ENCODE peak calls at places on chromosomes 11 and 22, in six cellular contexts. One of them, this sample, is unnamed.
A peak's percentile ranks its signal among the peaks of the same experiment; 100 is the strongest.

GRCh38 chr11:69209936-69210659 is 54.4 kb downstream of the SMIM38 start:
- DNase-seq in PC-9: peak; percentile 82
- DNase-seq in posterior cingulate gyrus: no peak
- DNase-seq in GM19239: no peak
- DNase-seq in activated CD4-positive, alpha-beta T cell treated with anti-CD3 and anti-CD28 coated beads, Interleukin-2, amount 50 U/mL, for 24 hours: no peak
- DNase-seq in anterior cingulate cortex: no peak
- DNase-seq in this sample: no peak

GRCh38 chr22:23904855-23905254 is 10.7 kb downstream of the MIF start:
- DNase-seq in PC-9: no peak
- DNase-seq in posterior cingulate gyrus: peak; percentile 91
- DNase-seq in GM19239: no peak
- DNase-seq in activated CD4-positive, alpha-beta T cell treated with anti-CD3 and anti-CD28 coated beads, Interleukin-2, amount 50 U/mL, for 24 hours: no peak
- DNase-seq in anterior cingulate cortex: peak; percentile 64
- DNase-seq in this sample: no peak

GRCh38 chr11:109914038-109914437 is 179.2 kb upstream of the ZC3H12C start:
- DNase-seq in PC-9: peak; percentile 77
- DNase-seq in posterior cingulate gyrus: no peak
- DNase-seq in GM19239: no peak
- DNase-seq in activated CD4-positive, alpha-beta T cell treated with anti-CD3 and anti-CD28 coated beads, Interleukin-2, amount 50 U/mL, for 24 hours: no peak
- DNase-seq in anterior cingulate cortex: no peak
- DNase-seq in this sample: no peak

GRCh38 chr22:45923812-45924211 is 53.1 kb downstream of the WNT7B start:
- DNase-seq in PC-9: no peak
- DNase-seq in posterior cingulate gyrus: no peak
- DNase-seq in GM19239: no peak
- DNase-seq in activated CD4-positive, alpha-beta T cell treated with anti-CD3 and anti-CD28 coated beads, Interleukin-2, amount 50 U/mL, for 24 hours: no peak
- DNase-seq in anterior cingulate cortex: no peak
- DNase-seq in this sample: no peak

GRCh38 chr11:86174101-86175046 is 70.2 kb upstream of the EED start:
- DNase-seq in PC-9: peak; percentile 98
- DNase-seq in posterior cingulate gyrus: no peak
- DNase-seq in GM19239: no peak
- DNase-seq in activated CD4-positive, alpha-beta T cell treated with anti-CD3 and anti-CD28 coated beads, Interleukin-2, amount 50 U/mL, for 24 hours: no peak
- DNase-seq in anterior cingulate cortex: no peak
- DNase-seq in this sample: no peak

GRCh38 chr11:92473736-92474135 is 249.1 kb downstream of the FAT3 start:
- DNase-seq in PC-9: no peak
- DNase-seq in posterior cingulate gyrus: no peak
- DNase-seq in GM19239: no peak
- DNase-seq in activated CD4-positive, alpha-beta T cell treated with anti-CD3 and anti-CD28 coated beads, Interleukin-2, amount 50 U/mL, for 24 hours: no peak
- DNase-seq in anterior cingulate cortex: no peak
- DNase-seq in this sample: no peak

GRCh38 chr22:49664891-49665290 is 162.8 kb downstream of the BRD1 start:
- DNase-seq in PC-9: no peak
- DNase-seq in posterior cingulate gyrus: no peak
- DNase-seq in GM19239: no peak
- DNase-seq in activated CD4-positive, alpha-beta T cell treated with anti-CD3 and anti-CD28 coated beads, Interleukin-2, amount 50 U/mL, for 24 hours: no peak
- DNase-seq in anterior cingulate cortex: no peak
- DNase-seq in this sample: no peak

GRCh38 chr22:24584871-24585411 is 7.9 kb downstream of the LRRC75B start:
- DNase-seq in PC-9: no peak
- DNase-seq in posterior cingulate gyrus: peak; percentile 80
- DNase-seq in GM19239: no peak
- DNase-seq in activated CD4-positive, alpha-beta T cell treated with anti-CD3 and anti-CD28 coated beads, Interleukin-2, amount 50 U/mL, for 24 hours: no peak
- DNase-seq in anterior cingulate cortex: no peak
- DNase-seq in this sample: no peak

GRCh38 chr11:83072689-83073242 is 1.1 kb upstream of the RAB30 start:
- DNase-seq in PC-9: no peak
- DNase-seq in posterior cingulate gyrus: no peak
- DNase-seq in GM19239: no peak
- DNase-seq in activated CD4-positive, alpha-beta T cell treated with anti-CD3 and anti-CD28 coated beads, Interleukin-2, amount 50 U/mL, for 24 hours: no peak
- DNase-seq in anterior cingulate cortex: no peak
- DNase-seq in this sample: no peak

GRCh38 chr22:33919591-33920501 is at the start of gene LARGE1:
- DNase-seq in PC-9: no peak
- DNase-seq in posterior cingulate gyrus: no peak
- DNase-seq in GM19239: no peak
- DNase-seq in activated CD4-positive, alpha-beta T cell treated with anti-CD3 and anti-CD28 coated beads, Interleukin-2, amount 50 U/mL, for 24 hours: no peak
- DNase-seq in anterior cingulate cortex: no peak
- DNase-seq in this sample: no peak

GRCh38 chr11:20669833-20670684 is 673 bp downstream of the NELL1 start:
- DNase-seq in PC-9: no peak
- DNase-seq in posterior cingulate gyrus: peak; percentile 85
- DNase-seq in GM19239: no peak
- DNase-seq in activated CD4-positive, alpha-beta T cell treated with anti-CD3 and anti-CD28 coated beads, Interleukin-2, amount 50 U/mL, for 24 hours: no peak
- DNase-seq in anterior cingulate cortex: no peak
- DNase-seq in this sample: no peak

GRCh38 chr11:47606731-47607130 is 12.5 kb upstream of the C1QTNF4 start:
- DNase-seq in PC-9: no peak
- DNase-seq in posterior cingulate gyrus: no peak
- DNase-seq in GM19239: no peak
- DNase-seq in activated CD4-positive, alpha-beta T cell treated with anti-CD3 and anti-CD28 coated beads, Interleukin-2, amount 50 U/mL, for 24 hours: no peak
- DNase-seq in anterior cingulate cortex: no peak
- DNase-seq in this sample: no peak

GRCh38 chr11:123525511-123525918 is 95.4 kb downstream of the GRAMD1B start:
- DNase-seq in PC-9: no peak
- DNase-seq in posterior cingulate gyrus: peak; percentile 90
- DNase-seq in GM19239: no peak
- DNase-seq in activated CD4-positive, alpha-beta T cell treated with anti-CD3 and anti-CD28 coated beads, Interleukin-2, amount 50 U/mL, for 24 hours: no peak
- DNase-seq in anterior cingulate cortex: peak; percentile 46
- DNase-seq in this sample: peak; percentile 79

GRCh38 chr22:38295339-38295738 is 21.9 kb downstream of the CSNK1E start:
- DNase-seq in PC-9: no peak
- DNase-seq in posterior cingulate gyrus: no peak
- DNase-seq in GM19239: no peak
- DNase-seq in activated CD4-positive, alpha-beta T cell treated with anti-CD3 and anti-CD28 coated beads, Interleukin-2, amount 50 U/mL, for 24 hours: no peak
- DNase-seq in anterior cingulate cortex: no peak
- DNase-seq in this sample: no peak

GRCh38 chr22:46848227-46848626 is 85.8 kb downstream of the TBC1D22A start:
- DNase-seq in PC-9: peak; percentile 66
- DNase-seq in posterior cingulate gyrus: no peak
- DNase-seq in GM19239: no peak
- DNase-seq in activated CD4-positive, alpha-beta T cell treated with anti-CD3 and anti-CD28 coated beads, Interleukin-2, amount 50 U/mL, for 24 hours: no peak
- DNase-seq in anterior cingulate cortex: no peak
- DNase-seq in this sample: no peak

GRCh38 chr11:121648306-121648705 is 195.5 kb upstream of the SORL1-AS1 start:
- DNase-seq in PC-9: no peak
- DNase-seq in posterior cingulate gyrus: no peak
- DNase-seq in GM19239: no peak
- DNase-seq in activated CD4-positive, alpha-beta T cell treated with anti-CD3 and anti-CD28 coated beads, Interleukin-2, amount 50 U/mL, for 24 hours: no peak
- DNase-seq in anterior cingulate cortex: no peak
- DNase-seq in this sample: no peak

GRCh38 chr11:15650105-15650938 is 535.6 kb downstream of the INSC start:
- DNase-seq in PC-9: peak; percentile 77
- DNase-seq in posterior cingulate gyrus: peak; percentile 97
- DNase-seq in GM19239: peak; percentile 78
- DNase-seq in activated CD4-positive, alpha-beta T cell treated with anti-CD3 and anti-CD28 coated beads, Interleukin-2, amount 50 U/mL, for 24 hours: peak; percentile 59
- DNase-seq in anterior cingulate cortex: peak; percentile 76
- DNase-seq in this sample: peak; percentile 44

GRCh38 chr11:94504689-94505293 is 7.5 kb upstream of the C11orf97 start:
- DNase-seq in PC-9: peak; percentile 69
- DNase-seq in posterior cingulate gyrus: no peak
- DNase-seq in GM19239: no peak
- DNase-seq in activated CD4-positive, alpha-beta T cell treated with anti-CD3 and anti-CD28 coated beads, Interleukin-2, amount 50 U/mL, for 24 hours: no peak
- DNase-seq in anterior cingulate cortex: no peak
- DNase-seq in this sample: no peak

GRCh38 chr11:119421351-119421750 is 1.6 kb downstream of the THY1 start:
- DNase-seq in PC-9: no peak
- DNase-seq in posterior cingulate gyrus: no peak
- DNase-seq in GM19239: no peak
- DNase-seq in activated CD4-positive, alpha-beta T cell treated with anti-CD3 and anti-CD28 coated beads, Interleukin-2, amount 50 U/mL, for 24 hours: no peak
- DNase-seq in anterior cingulate cortex: no peak
- DNase-seq in this sample: no peak

GRCh38 chr11:112564228-112564955 is 303.7 kb upstream of the PLET1 start:
- DNase-seq in PC-9: peak; percentile 67
- DNase-seq in posterior cingulate gyrus: no peak
- DNase-seq in GM19239: no peak
- DNase-seq in activated CD4-positive, alpha-beta T cell treated with anti-CD3 and anti-CD28 coated beads, Interleukin-2, amount 50 U/mL, for 24 hours: no peak
- DNase-seq in anterior cingulate cortex: no peak
- DNase-seq in this sample: no peak

GRCh38 chr22:44542561-44543222 is 44.7 kb upstream of the RTL6 start:
- DNase-seq in PC-9: no peak
- DNase-seq in posterior cingulate gyrus: peak; percentile 74
- DNase-seq in GM19239: no peak
- DNase-seq in activated CD4-positive, alpha-beta T cell treated with anti-CD3 and anti-CD28 coated beads, Interleukin-2, amount 50 U/mL, for 24 hours: no peak
- DNase-seq in anterior cingulate cortex: no peak
- DNase-seq in this sample: no peak

GRCh38 chr11:70364198-70364597 is 34.1 kb upstream of the CTTN start:
- DNase-seq in PC-9: no peak
- DNase-seq in posterior cingulate gyrus: no peak
- DNase-seq in GM19239: no peak
- DNase-seq in activated CD4-positive, alpha-beta T cell treated with anti-CD3 and anti-CD28 coated beads, Interleukin-2, amount 50 U/mL, for 24 hours: no peak
- DNase-seq in anterior cingulate cortex: no peak
- DNase-seq in this sample: no peak

GRCh38 chr22:27880778-27881394 is 38.2 kb downstream of the PITPNB start:
- DNase-seq in PC-9: peak; percentile 42
- DNase-seq in posterior cingulate gyrus: no peak
- DNase-seq in GM19239: no peak
- DNase-seq in activated CD4-positive, alpha-beta T cell treated with anti-CD3 and anti-CD28 coated beads, Interleukin-2, amount 50 U/mL, for 24 hours: no peak
- DNase-seq in anterior cingulate cortex: no peak
- DNase-seq in this sample: no peak

GRCh38 chr11:66749091-66749490 is 20.1 kb upstream of the SPTBN2 start:
- DNase-seq in PC-9: peak; percentile 87
- DNase-seq in posterior cingulate gyrus: no peak
- DNase-seq in GM19239: no peak
- DNase-seq in activated CD4-positive, alpha-beta T cell treated with anti-CD3 and anti-CD28 coated beads, Interleukin-2, amount 50 U/mL, for 24 hours: no peak
- DNase-seq in anterior cingulate cortex: no peak
- DNase-seq in this sample: no peak

GRCh38 chr22:23388492-23389009 is 191.5 kb downstream of the IGLL1 start:
- DNase-seq in PC-9: no peak
- DNase-seq in posterior cingulate gyrus: peak; percentile 46
- DNase-seq in GM19239: no peak
- DNase-seq in activated CD4-positive, alpha-beta T cell treated with anti-CD3 and anti-CD28 coated beads, Interleukin-2, amount 50 U/mL, for 24 hours: no peak
- DNase-seq in anterior cingulate cortex: no peak
- DNase-seq in this sample: no peak

GRCh38 chr11:70323811-70324210 is 53.3 kb downstream of the PPFIA1 start:
- DNase-seq in PC-9: no peak
- DNase-seq in posterior cingulate gyrus: no peak
- DNase-seq in GM19239: no peak
- DNase-seq in activated CD4-positive, alpha-beta T cell treated with anti-CD3 and anti-CD28 coated beads, Interleukin-2, amount 50 U/mL, for 24 hours: no peak
- DNase-seq in anterior cingulate cortex: no peak
- DNase-seq in this sample: no peak

GRCh38 chr22:49913026-49913425 is 5.2 kb downstream of the ALG12 start:
- DNase-seq in PC-9: no peak
- DNase-seq in posterior cingulate gyrus: peak; percentile 72
- DNase-seq in GM19239: no peak
- DNase-seq in activated CD4-positive, alpha-beta T cell treated with anti-CD3 and anti-CD28 coated beads, Interleukin-2, amount 50 U/mL, for 24 hours: no peak
- DNase-seq in anterior cingulate cortex: no peak
- DNase-seq in this sample: no peak

GRCh38 chr11:33689089-33689488 is 11.5 kb downstream of the C11orf91 start:
- DNase-seq in PC-9: peak; percentile 90
- DNase-seq in posterior cingulate gyrus: no peak
- DNase-seq in GM19239: no peak
- DNase-seq in activated CD4-positive, alpha-beta T cell treated with anti-CD3 and anti-CD28 coated beads, Interleukin-2, amount 50 U/mL, for 24 hours: no peak
- DNase-seq in anterior cingulate cortex: no peak
- DNase-seq in this sample: no peak

GRCh38 chr11:73210916-73211667 is 7.0 kb upstream of the P2RY2 start:
- DNase-seq in PC-9: no peak
- DNase-seq in posterior cingulate gyrus: peak; percentile 16
- DNase-seq in GM19239: no peak
- DNase-seq in activated CD4-positive, alpha-beta T cell treated with anti-CD3 and anti-CD28 coated beads, Interleukin-2, amount 50 U/mL, for 24 hours: no peak
- DNase-seq in anterior cingulate cortex: no peak
- DNase-seq in this sample: no peak

GRCh38 chr11:13149991-13150390 is 127.6 kb upstream of the BMAL1 start:
- DNase-seq in PC-9: no peak
- DNase-seq in posterior cingulate gyrus: no peak
- DNase-seq in GM19239: no peak
- DNase-seq in activated CD4-positive, alpha-beta T cell treated with anti-CD3 and anti-CD28 coated beads, Interleukin-2, amount 50 U/mL, for 24 hours: no peak
- DNase-seq in anterior cingulate cortex: no peak
- DNase-seq in this sample: no peak

This sample was measured in D721Med.